ENCODE peak calls at places on chromosomes 11 and 22, in ten cellular contexts. A is mammary epithelial cell; F is NT2/D1; Z is HepG2; S is colonic mucosa; K is mesendoderm; V is PC-9; Q is aorta; R is CD8-positive, alpha-beta memory T cell; C is body of pancreas. X is an unnamed sample. For H3K4me1, the result is how much of the 10 kb centered on the place peaks cover.

GRCh38 chr11:84722583-84723108 is 904.5 kb downstream of the DLG2 start:
- DNase-seq in V (no peak), A (no peak), S (no peak), Z (no peak), R (no peak), K (peak), Q (no peak), C (no peak), F (peak), X (peak)

GRCh38 chr11:64242920-64243854 is 2.3 kb downstream of the FKBP2 start:
- DNase-seq in A (no peak), C (no peak), S (no peak), V (no peak), R (no peak), Q (no peak), K (no peak), Z (no peak), F (no peak), X (no peak)

GRCh38 chr22:20434773-20435172 is 2.9 kb downstream of the SCARF2 start:
- DNase-seq in C (no peak), Q (peak), R (no peak), S (no peak), K (no peak), F (no peak), Z (no peak), V (no peak), A (no peak), X (no peak)

GRCh38 chr11:35290876-35291275 is 128.5 kb downstream of the SLC1A2 start:
- DNase-seq in S (no peak), F (no peak), K (peak), V (peak), R (no peak), Q (no peak), Z (no peak), C (no peak), A (no peak), X (no peak)

GRCh38 chr11:124535552-124536232 is 7.8 kb downstream of the OR8B12 start:
- DNase-seq in F (no peak), S (no peak), V (no peak), R (no peak), K (peak), Q (no peak), A (no peak), C (no peak), Z (no peak), X (no peak)

GRCh38 chr11:130582994-130583393 is 134.5 kb downstream of the ADAMTS15 start:
- DNase-seq in K (no peak), V (no peak), S (no peak), C (no peak), F (no peak), A (no peak), R (no peak), Q (no peak), Z (no peak), X (no peak)

GRCh38 chr11:35598254-35599125 is 19.8 kb upstream of the FJX1 start:
- DNase-seq in Z (no peak), S (no peak), A (peak), K (no peak), C (peak), F (no peak), Q (no peak), R (no peak), V (no peak), X (no peak)

GRCh38 chr22:24037851-24038765 is 27.0 kb downstream of the CABIN1 start:
- DNase-seq in F (no peak), K (no peak), C (no peak), Z (no peak), S (no peak), V (no peak), Q (no peak), A (no peak), R (no peak), X (no peak)

GRCh38 chr11:71451596-71452353 is 1.2 kb upstream of the NADSYN1 start:
- DNase-seq in C (peak), K (peak), Q (peak), Z (peak), A (no peak), F (no peak), V (peak), R (no peak), S (peak), X (peak)

GRCh38 chr11:77233011-77233410 is 68.5 kb downstream of the GDPD4 start:
- DNase-seq in Z (no peak), C (no peak), V (no peak), K (no peak), S (no peak), Q (no peak), R (no peak), F (no peak), A (no peak), X (no peak)

GRCh38 chr11:12175694-12176241 is 65.4 kb downstream of the MICAL2 start:
- DNase-seq in A (peak), F (no peak), Z (no peak), S (no peak), C (no peak), R (no peak), K (peak), V (peak), Q (no peak), X (no peak)

GRCh38 chr11:8934735-8935478 is 2.2 kb upstream of the C11orf16 start:
- DNase-seq in K (peak), S (no peak), C (no peak), F (no peak), R (no peak), V (peak), A (peak), Q (no peak), Z (peak), X (peak)

GRCh38 chr22:38072322-38073149 is 11.4 kb downstream of the SLC16A8 start:
- DNase-seq in S (no peak), Q (peak), R (no peak), C (no peak), K (no peak), A (no peak), Z (no peak), V (no peak), F (no peak), X (no peak)

DNA sequence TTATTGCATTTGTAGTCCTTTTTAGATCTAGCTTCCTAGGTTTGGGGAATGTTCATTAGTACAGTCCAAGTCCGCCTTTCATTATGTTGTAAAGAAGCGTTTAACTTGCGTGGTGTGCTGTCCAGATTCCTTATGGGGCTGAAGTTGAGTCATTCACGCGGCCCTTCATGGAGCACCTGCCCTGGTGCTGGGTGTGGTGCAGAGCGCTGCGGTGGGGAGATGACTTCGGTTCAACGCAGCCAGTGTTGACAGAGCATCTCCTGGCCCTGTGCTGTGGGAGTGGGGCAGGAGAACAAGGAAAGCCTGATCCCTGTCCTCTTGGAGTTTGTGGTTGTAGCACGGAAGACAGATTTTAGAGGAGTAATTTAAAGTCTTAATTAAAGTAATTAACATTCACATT is 152.0 kb downstream of the TBC1D22A start:
- DNase-seq in Q (no peak), S (no peak), C (no peak), R (no peak), F (no peak), A (no peak), Z (no peak), K (no peak), V (no peak), X (no peak)
- H3K4me1 ChIP-seq in Q (under half), S (under half), C (under half), R (under half), F (under half), A (under half), Z (under half), K (under half), V (under half), X (under half)

GRCh38 chr11:59212222-59212621 is 505 bp downstream of the MPEG1 start:
- DNase-seq in S (no peak), K (no peak), Z (no peak), F (no peak), Q (no peak), C (no peak), V (no peak), A (no peak), R (no peak), X (no peak)
- H3K4me3 ChIP-seq in S (no peak), K (no peak), Z (no peak), F (no peak), Q (no peak), C (no peak), V (no peak), A (no peak), R (no peak), X (no peak)

GRCh38 chr11:126358763-126359160 is 3.3 kb downstream of the ST3GAL4 start:
- DNase-seq in S (no peak), K (no peak), R (no peak), F (no peak), V (no peak), Q (peak), A (no peak), C (no peak), Z (no peak), X (no peak)
- H3K4me1 ChIP-seq in S (under half), K (under half), R (under half), F (under half), V (half or more), Q (under half), A (under half), C (under half), Z (under half), X (under half)

GRCh38 chr22:30266445-30267381 is at the start of gene OSM:
- DNase-seq in C (peak), S (peak), Q (peak), V (no peak), K (no peak), R (peak), Z (no peak), A (no peak), F (no peak), X (no peak)

GRCh38 chr22:30267382-30268302 is 991 bp upstream of the OSM start:
- DNase-seq in A (no peak), K (no peak), C (peak), Z (no peak), F (no peak), Q (no peak), R (peak), V (no peak), S (no peak), X (no peak)

GRCh38 chr22:30263883-30264282 is 2.8 kb downstream of the OSM start:
- DNase-seq in C (no peak), Q (no peak), K (no peak), F (no peak), Z (no peak), R (no peak), S (no peak), A (no peak), V (no peak), X (no peak)

GRCh38 chr22:30265131-30265720 is 1.4 kb downstream of the OSM start:
- DNase-seq in R (no peak), A (no peak), Q (no peak), S (no peak), V (no peak), F (no peak), K (no peak), Z (no peak), C (no peak), X (no peak)

GRCh38 chr22:30265851-30266444 is 703 bp downstream of the OSM start:
- DNase-seq in R (peak), C (peak), Z (no peak), Q (peak), F (no peak), S (peak), A (no peak), K (no peak), V (no peak), X (no peak)
- H3K4me3 ChIP-seq in R (peak), C (no peak), Z (no peak), Q (no peak), F (no peak), S (peak), A (no peak), K (no peak), V (no peak), X (no peak)

DNA sequence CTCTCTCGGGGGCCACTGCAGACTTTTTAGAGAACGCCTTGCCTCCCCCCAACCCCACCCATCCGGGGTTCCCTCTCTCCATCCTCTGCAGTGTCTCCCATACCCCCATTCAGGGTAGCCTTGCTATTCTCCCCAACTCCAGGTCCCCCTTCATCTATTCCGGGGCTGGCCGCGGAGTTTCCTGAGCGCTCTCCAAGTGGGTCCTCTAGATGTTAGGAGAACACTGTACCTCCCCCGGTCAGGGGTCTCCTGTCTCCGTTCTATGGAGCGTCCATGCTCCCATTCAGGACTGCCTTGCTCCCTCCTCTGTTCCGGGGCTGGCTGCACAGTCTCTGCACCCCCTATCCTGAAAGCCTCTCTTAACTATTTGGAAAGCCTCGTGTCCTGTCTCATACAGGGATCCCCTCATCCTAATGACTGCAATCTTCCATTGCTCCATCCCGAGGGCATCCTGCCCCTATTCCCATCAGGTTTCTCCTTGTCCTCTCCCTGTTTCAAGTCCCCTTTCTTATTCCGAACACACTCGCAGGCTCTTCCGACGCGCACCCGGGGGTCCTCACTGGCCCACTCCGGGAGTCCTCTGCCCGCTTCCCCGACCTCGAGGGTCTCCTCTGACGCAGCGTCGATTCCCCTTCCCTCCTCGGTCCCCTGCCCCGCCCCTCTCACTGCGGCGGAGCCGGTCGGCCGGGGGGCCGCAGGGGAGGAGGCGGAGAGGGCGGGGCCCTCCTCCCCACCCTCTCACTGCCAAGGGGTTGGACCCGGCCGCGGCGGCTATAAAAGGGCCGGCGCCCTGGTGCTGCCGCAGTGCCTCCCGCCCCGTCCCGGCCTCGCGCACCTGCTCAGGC is at the start of gene NEFH:
- DNase-seq in A (no peak), Q (no peak), C (no peak), K (no peak), S (no peak), Z (no peak), R (no peak), V (no peak), F (no peak), X (no peak)
- H3K4me1 ChIP-seq in A (under half), Q (under half), C (under half), K (under half), S (under half), Z (under half), R (under half), V (under half), F (under half), X (under half)